ENCODE peak calls at places on chromosomes 1 and 21, in four cellular contexts. One of them, this sample, is unnamed.

GRCh38 chr21:34072145-34073031 is 990 bp upstream of the MRPS6 start:
- DNase-seq in K562: no peak
- DNase-seq in SK-N-SH: no peak
- DNase-seq in HepG2: no peak
- DNase-seq in this sample: no peak

GRCh38 chr21:8989261-8989882 is 1532.0 kb upstream of the TPTE start:
- DNase-seq in HepG2: peak
- DNase-seq in SK-N-SH: no peak
- DNase-seq in K562: peak
- DNase-seq in this sample: no peak

GRCh38 chr1:150001415-150001814 is 9.1 kb downstream of the OTUD7B start:
- DNase-seq in HepG2: no peak
- DNase-seq in K562: peak
- DNase-seq in SK-N-SH: no peak
- DNase-seq in this sample: no peak

GRCh38 chr1:97050501-97050900 is 328.9 kb downstream of the PTBP2 start:
- DNase-seq in SK-N-SH: peak
- DNase-seq in K562: no peak
- DNase-seq in HepG2: no peak
- DNase-seq in this sample: no peak

GRCh38 chr1:162973381-162973795 is 95.8 kb upstream of the RGS4 start:
- DNase-seq in K562: no peak
- DNase-seq in SK-N-SH: no peak
- DNase-seq in HepG2: no peak
- DNase-seq in this sample: no peak

GRCh38 chr1:116314305-116314919 is 58.6 kb upstream of the ATP1A1 start:
- DNase-seq in HepG2: peak
- DNase-seq in SK-N-SH: no peak
- DNase-seq in K562: no peak
- DNase-seq in this sample: no peak

GRCh38 chr1:47444578-47445465 is 7.0 kb downstream of the FOXD2 start:
- DNase-seq in HepG2: no peak
- DNase-seq in SK-N-SH: peak
- DNase-seq in K562: no peak
- DNase-seq in this sample: peak

GRCh38 chr1:164617607-164618564 is 58.9 kb downstream of the PBX1 start:
- DNase-seq in SK-N-SH: peak
- DNase-seq in HepG2: peak
- DNase-seq in K562: peak
- DNase-seq in this sample: peak

GRCh38 chr21:17742181-17742580 is 77.0 kb downstream of the C21orf91 start:
- DNase-seq in SK-N-SH: no peak
- DNase-seq in HepG2: no peak
- DNase-seq in K562: no peak
- DNase-seq in this sample: no peak

GRCh38 chr1:34684246-34684645 is 70.6 kb upstream of the GJB5 start:
- DNase-seq in HepG2: no peak
- DNase-seq in SK-N-SH: no peak
- DNase-seq in K562: no peak
- DNase-seq in this sample: peak

GRCh38 chr1:34682452-34683223 is 72.2 kb upstream of the GJB5 start:
- DNase-seq in K562: no peak
- DNase-seq in SK-N-SH: no peak
- DNase-seq in HepG2: no peak
- DNase-seq in this sample: no peak

GRCh38 chr1:34685225-34685624 is 69.6 kb upstream of the GJB5 start:
- DNase-seq in SK-N-SH: no peak
- DNase-seq in K562: no peak
- DNase-seq in HepG2: peak
- DNase-seq in this sample: no peak

GRCh38 chr1:34683616-34684015 is 71.2 kb upstream of the GJB5 start:
- DNase-seq in K562: no peak
- DNase-seq in SK-N-SH: no peak
- DNase-seq in HepG2: no peak
- DNase-seq in this sample: no peak

GRCh38 chr1:34681481-34682451 is 73.1 kb upstream of the GJB5 start:
- DNase-seq in SK-N-SH: peak
- DNase-seq in K562: peak
- DNase-seq in HepG2: peak
- DNase-seq in this sample: peak
- TF ChIP-seq FOXJ3 in SK-N-SH: no peak
- TF ChIP-seq FOXJ3 in K562: no peak
- TF ChIP-seq FOXJ3 in HepG2: no peak
- TF ChIP-seq FOXJ3 in this sample: no peak

DNA sequence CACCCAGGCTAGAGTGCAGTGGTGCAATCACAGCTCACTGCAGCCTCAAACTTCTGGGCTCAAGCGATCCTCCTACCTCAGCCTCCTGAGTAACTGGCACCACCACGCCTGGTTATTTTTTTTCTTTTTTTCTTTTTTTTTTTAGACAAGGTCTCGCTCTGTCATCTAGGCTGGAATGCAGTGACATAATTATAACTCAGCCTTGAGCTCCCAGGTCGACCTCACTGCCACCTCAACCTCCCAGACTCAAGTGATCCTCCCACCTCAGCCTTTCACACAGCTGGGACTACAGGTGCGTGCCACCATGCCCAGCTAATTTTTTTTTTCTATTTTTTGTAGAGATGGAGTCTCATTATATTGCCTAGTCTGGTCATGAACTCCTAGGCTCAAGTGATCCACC is 66.9 kb upstream of the ECE1 start:
- DNase-seq in HepG2: no peak
- DNase-seq in K562: no peak
- DNase-seq in SK-N-SH: no peak
- DNase-seq in this sample: no peak
- TF ChIP-seq FOXJ3 in HepG2: no peak
- TF ChIP-seq FOXJ3 in K562: no peak
- TF ChIP-seq FOXJ3 in SK-N-SH: no peak
- TF ChIP-seq FOXJ3 in this sample: no peak

DNA sequence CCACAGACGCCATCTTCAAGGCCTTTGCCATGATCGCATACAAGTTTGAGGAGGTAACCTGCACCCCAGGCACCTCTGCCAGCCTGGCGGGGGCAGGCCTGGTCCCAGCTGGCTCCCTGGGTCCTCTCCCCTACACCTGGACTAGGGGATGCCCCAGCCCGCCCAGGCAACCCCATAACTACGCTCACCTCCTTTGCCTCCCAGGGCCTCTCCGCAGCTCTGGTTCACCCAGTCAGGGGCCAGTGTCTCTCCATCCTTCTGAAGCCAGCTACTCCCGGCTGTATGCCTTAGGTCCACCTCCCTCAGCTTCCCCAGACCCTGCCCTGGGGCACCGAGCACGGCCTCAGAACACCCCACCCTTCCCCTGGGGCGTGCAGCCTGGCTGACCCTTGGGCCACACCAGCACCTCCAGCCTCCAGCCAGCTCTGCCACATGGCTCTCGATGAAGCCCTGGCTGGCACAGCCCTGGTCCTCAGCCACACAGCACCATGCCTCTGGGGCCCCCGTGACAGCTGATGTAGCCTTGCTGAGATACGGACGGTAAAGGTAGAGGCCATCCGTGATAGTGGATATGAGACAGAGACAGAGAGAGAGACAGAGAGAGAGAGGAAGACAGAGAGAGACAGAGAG is 80.4 kb upstream of the COL6A1 start:
- DNase-seq in HepG2: no peak
- DNase-seq in SK-N-SH: no peak
- DNase-seq in K562: no peak
- DNase-seq in this sample: no peak
- TF ChIP-seq FOXJ3 in HepG2: no peak
- TF ChIP-seq FOXJ3 in SK-N-SH: no peak
- TF ChIP-seq FOXJ3 in K562: no peak
- TF ChIP-seq FOXJ3 in this sample: no peak

GRCh38 chr1:1137256-1138045 is 21.6 kb upstream of the C1orf159 start:
- DNase-seq in HepG2: no peak
- DNase-seq in SK-N-SH: no peak
- DNase-seq in K562: no peak
- DNase-seq in this sample: no peak
- TF ChIP-seq FOXJ3 in HepG2: no peak
- TF ChIP-seq FOXJ3 in SK-N-SH: no peak
- TF ChIP-seq FOXJ3 in K562: no peak
- TF ChIP-seq FOXJ3 in this sample: no peak

This sample was measured in WTC11.